ENCODE peak calls at places on chromosome X, in five cellular contexts. E is globus pallidus; B is stimulated activated CD8-positive, alpha-beta memory T cell treated with anti-CD3 and anti-CD28 coated beads, Interleukin-15, amount 100 ng/mL, for 4 hours; H is HuH-7; W is stimulated activated naive CD8-positive, alpha-beta T cell treated with anti-CD3 and anti-CD28 coated beads, Interleukin-15, amount 100 ng/mL, for 72 hours. L is an unnamed sample.

GRCh38 chrX:123797543-123798447 is 62.1 kb upstream of the XIAP start:
- DNase-seq in E (no peak), H (no peak), W (no peak), B (no peak), L (no peak)

GRCh38 chrX:113868169-113868568 is 715.7 kb upstream of the HTR2C start:
- DNase-seq in W (no peak), E (no peak), H (no peak), B (no peak), L (no peak)

GRCh38 chrX:9595131-9595530 is 130.3 kb downstream of the TBL1X start:
- DNase-seq in B (no peak), W (no peak), E (no peak), H (no peak), L (no peak)

GRCh38 chrX:103310592-103311400 is at the start of gene BEX2:
- DNase-seq in W (peak), E (peak), H (peak), B (peak), L (peak)

GRCh38 chrX:109390556-109390955 is 91.3 kb downstream of the GUCY2F start:
- DNase-seq in B (no peak), W (no peak), H (no peak), E (no peak), L (no peak)

GRCh38 chrX:30635630-30636029 is 17.6 kb upstream of the GK start:
- DNase-seq in H (no peak), B (no peak), E (no peak), W (no peak), L (no peak)

GRCh38 chrX:72003811-72004750 is 93.4 kb downstream of the NHSL2 start:
- DNase-seq in H (no peak), W (no peak), E (no peak), B (no peak), L (no peak)

GRCh38 chrX:54413753-54414152 is 26.5 kb upstream of the TSR2 start:
- DNase-seq in B (no peak), H (no peak), W (no peak), E (no peak), L (no peak)

L was measured in Ammon's horn.